ENCODE peak calls at places on chromosomes 16 and 17, in nine cellular contexts. L is fibroblast of mammary gland; N is stimulated activated CD4-positive, alpha-beta T cell treated with anti-CD3 and anti-CD28 coated beads, Interleukin-15, amount 100 ng/mL, for 1 hour; M is AG04450; R is NCI-H1417; H is activated CD4-positive, alpha-beta T cell treated with anti-CD3 and anti-CD28 coated beads, Interleukin-2, amount 50 U/mL, for 24 hours; P is stimulated activated CD8-positive, alpha-beta memory T cell treated with anti-CD3 and anti-CD28 coated beads, Interleukin-7, amount 100 ng/mL, for 1 hour; C is HT1080; O is H7. Q is an unnamed sample.

GRCh38 chr17:78933959-78934568 is 8.9 kb upstream of the TIMP2 start:
- DNase-seq in L (peak), N (no peak), M (peak), R (peak), H (no peak), P (no peak), C (peak), O (peak), Q (peak)

GRCh38 chr16:21194771-21195301 is 16.5 kb downstream of the ZP2 start:
- DNase-seq in L (peak), N (no peak), M (no peak), R (no peak), H (no peak), P (no peak), C (no peak), O (no peak), Q (no peak)

GRCh38 chr16:50251375-50252081 is 14.8 kb upstream of the ADCY7 start:
- DNase-seq in L (peak), N (no peak), M (peak), R (no peak), H (no peak), P (no peak), C (peak), O (peak), Q (no peak)

GRCh38 chr17:31052187-31052889 is 42.4 kb upstream of the NF1 start:
- DNase-seq in L (peak), N (no peak), M (peak), R (no peak), H (no peak), P (no peak), C (peak), O (no peak), Q (peak)

GRCh38 chr17:62826956-62827355 is 18.8 kb upstream of the MARCHF10 start:
- DNase-seq in L (no peak), N (no peak), M (no peak), R (no peak), H (no peak), P (no peak), C (no peak), O (no peak), Q (no peak)

GRCh38 chr17:75261336-75262111 is at the start of the genes GGA3 and MRPS7:
- DNase-seq in L (peak), N (peak), M (peak), R (peak), H (peak), P (peak), C (peak), O (peak), Q (peak)

GRCh38 chr17:27458524-27458908 is 2.3 kb downstream of the KSR1 start:
- DNase-seq in L (no peak), N (no peak), M (no peak), R (peak), H (no peak), P (no peak), C (no peak), O (peak), Q (no peak)

GRCh38 chr17:73316919-73317505 is 5.2 kb upstream of the CDC42EP4 start:
- DNase-seq in L (peak), N (no peak), M (no peak), R (no peak), H (no peak), P (no peak), C (no peak), O (no peak), Q (no peak)

GRCh38 chr17:57443781-57444180 is 187.5 kb downstream of the MSI2 start:
- DNase-seq in L (no peak), N (no peak), M (no peak), R (no peak), H (no peak), P (no peak), C (no peak), O (no peak), Q (no peak)

GRCh38 chr16:51465026-51465425 is 314.0 kb upstream of the SALL1 start:
- DNase-seq in L (peak), N (no peak), M (no peak), R (no peak), H (no peak), P (no peak), C (peak), O (no peak), Q (no peak)

GRCh38 chr17:20096430-20096829 is 87.3 kb downstream of the SPECC1 start:
- DNase-seq in L (no peak), N (no peak), M (no peak), R (no peak), H (no peak), P (no peak), C (no peak), O (no peak), Q (no peak)

GRCh38 chr16:26263406-26263805 is 571.6 kb downstream of the HS3ST4 start:
- DNase-seq in L (no peak), N (no peak), M (no peak), R (peak), H (no peak), P (no peak), C (no peak), O (no peak), Q (no peak)

GRCh38 chr17:37177234-37177633 is 198.6 kb upstream of the C17orf78 start:
- DNase-seq in L (no peak), N (no peak), M (no peak), R (peak), H (no peak), P (no peak), C (no peak), O (no peak), Q (no peak)

GRCh38 chr16:84795338-84796053 is 24.3 kb upstream of the CRISPLD2 start:
- DNase-seq in L (peak), N (no peak), M (peak), R (no peak), H (no peak), P (no peak), C (peak), O (no peak), Q (no peak)

Q was measured in HepG2.